ENCODE peak calls at places on chromosomes 11 and 22, in five cellular contexts. X, W, F, B and D are unnamed samples.

GRCh38 chr11:83349371-83349770 is 63.2 kb upstream of the CCDC90B start:
- DNase-seq in W (no peak), F (no peak), X (no peak), B (no peak), D (no peak)

GRCh38 chr11:48006301-48006992 is 26.1 kb downstream of the PTPRJ start:
- DNase-seq in X (no peak), F (no peak), B (no peak), W (peak), D (no peak)

GRCh38 chr11:2419638-2420501 is 19.3 kb downstream of the TSSC4 start:
- DNase-seq in X (peak), F (peak), W (peak), B (peak), D (peak)

GRCh38 chr11:31687256-31687655 is 123.9 kb downstream of the PAX6 start:
- DNase-seq in X (no peak), W (no peak), B (no peak), F (no peak), D (no peak)

GRCh38 chr11:68963779-68964178 is 17.0 kb downstream of the MRGPRD start:
- DNase-seq in W (no peak), B (no peak), X (no peak), F (no peak), D (no peak)

GRCh38 chr11:75338516-75339218 is 12.8 kb downstream of the ARRB1 start:
- DNase-seq in B (no peak), W (no peak), X (no peak), F (no peak), D (peak)

GRCh38 chr22:44848296-44848741 is 95.9 kb downstream of the ARHGAP8 start:
- DNase-seq in B (no peak), W (no peak), X (no peak), F (no peak), D (no peak)

GRCh38 chr11:10824888-10825287 is 16.2 kb upstream of the EIF4G2 start:
- DNase-seq in B (no peak), F (no peak), W (no peak), X (no peak), D (no peak)

GRCh38 chr22:27764722-27765236 is 36.8 kb downstream of the MN1 start:
- DNase-seq in B (no peak), F (no peak), W (no peak), X (no peak), D (no peak)